ENCODE peak calls at places on chromosomes 6 and 20, in six cellular contexts. J is naive thymus-derived CD4-positive, alpha-beta T cell; D is transverse colon; Y is cardiac muscle cell; C is mammary epithelial cell; W is CD4-positive, CD25-positive, alpha-beta regulatory T cell. S is an unnamed sample.

GRCh38 chr6:27809067-27809938 is 102.9 kb downstream of the OR2B2 start:
- DNase-seq in J (no peak), D (no peak), Y (no peak), C (no peak), W (peak), S (no peak)

GRCh38 chr6:31285496-31285895 is 13.6 kb upstream of the HLA-C start:
- DNase-seq in J (no peak), D (no peak), Y (no peak), C (no peak), W (no peak), S (no peak)

GRCh38 chr6:3997144-3997770 is 81.7 kb downstream of the FAM217A start:
- DNase-seq in J (no peak), D (no peak), Y (peak), C (peak), W (no peak), S (no peak)

GRCh38 chr6:64681416-64682160 is 1025.4 kb downstream of the EYS start:
- DNase-seq in J (no peak), D (no peak), Y (peak), C (no peak), W (no peak), S (no peak)

GRCh38 chr20:61519488-61519887 is 267.4 kb downstream of the CDH4 start:
- DNase-seq in J (no peak), D (no peak), Y (no peak), C (no peak), W (no peak), S (no peak)

GRCh38 chr6:142746524-142746923 is 198.5 kb downstream of the HIVEP2 start:
- DNase-seq in J (peak), D (no peak), Y (peak), C (no peak), W (peak), S (no peak)

GRCh38 chr20:22204801-22205200 is 379.6 kb downstream of the FOXA2 start:
- DNase-seq in J (no peak), D (no peak), Y (no peak), C (no peak), W (no peak), S (no peak)

GRCh38 chr6:111583986-111584385 is 21.7 kb downstream of the TRAF3IP2 start:
- DNase-seq in J (no peak), D (no peak), Y (no peak), C (no peak), W (no peak), S (no peak)

GRCh38 chr20:34316191-34316814 is 13.1 kb upstream of the AHCY start:
- DNase-seq in J (no peak), D (no peak), Y (peak), C (peak), W (no peak), S (peak)

GRCh38 chr6:136031982-136032381 is 180.5 kb downstream of the PDE7B start:
- DNase-seq in J (no peak), D (no peak), Y (peak), C (no peak), W (peak), S (no peak)

GRCh38 chr6:52498538-52499017 is 78.3 kb downstream of the TRAM2 start:
- DNase-seq in J (no peak), D (peak), Y (no peak), C (no peak), W (no peak), S (no peak)

GRCh38 chr6:110329729-110330436 is 28.3 kb downstream of the METTL24 start:
- DNase-seq in J (no peak), D (peak), Y (peak), C (peak), W (no peak), S (no peak)

GRCh38 chr6:125157280-125157679 is 3.7 kb downstream of the TPD52L1 start:
- DNase-seq in J (no peak), D (no peak), Y (no peak), C (no peak), W (no peak), S (no peak)

GRCh38 chr6:39882567-39882953 is 51.7 kb downstream of the MOCS1 start:
- DNase-seq in J (no peak), D (no peak), Y (peak), C (no peak), W (no peak), S (no peak)

GRCh38 chr6:74222768-74223321 is 526.8 kb downstream of the CD109 start:
- DNase-seq in J (no peak), D (no peak), Y (no peak), C (no peak), W (no peak), S (peak)

GRCh38 chr20:32581839-32582658 is 3.1 kb downstream of the NOL4L start:
- DNase-seq in J (peak), D (no peak), Y (no peak), C (no peak), W (no peak), S (no peak)

GRCh38 chr6:133827766-133828165 is 61.1 kb upstream of the TCF21 start:
- DNase-seq in J (no peak), D (no peak), Y (no peak), C (no peak), W (no peak), S (no peak)

GRCh38 chr6:138287144-138287955 is 69.1 kb upstream of the PBOV1 start:
- DNase-seq in J (peak), D (peak), Y (peak), C (peak), W (peak), S (no peak)

GRCh38 chr6:1191141-1191630 is 120.7 kb upstream of the FOXQ1 start:
- DNase-seq in J (no peak), D (no peak), Y (no peak), C (no peak), W (no peak), S (no peak)

GRCh38 chr6:45462190-45463134 is 84.7 kb upstream of the SUPT3H start:
- DNase-seq in J (no peak), D (no peak), Y (no peak), C (no peak), W (no peak), S (no peak)

GRCh38 chr20:10633708-10634107 is 40.1 kb downstream of the JAG1 start:
- DNase-seq in J (no peak), D (no peak), Y (no peak), C (no peak), W (peak), S (no peak)

GRCh38 chr6:1514078-1514477 is 95.6 kb upstream of the FOXC1 start:
- DNase-seq in J (no peak), D (no peak), Y (no peak), C (no peak), W (no peak), S (no peak)

GRCh38 chr20:55586626-55587025 is 418.7 kb downstream of the CBLN4 start:
- DNase-seq in J (no peak), D (no peak), Y (no peak), C (no peak), W (no peak), S (no peak)

GRCh38 chr20:13777171-13777601 is 7.5 kb downstream of the ESF1 start:
- DNase-seq in J (no peak), D (no peak), Y (no peak), C (peak), W (peak), S (no peak)

GRCh38 chr20:1322511-1323245 is 6.3 kb downstream of the SDCBP2 start:
- DNase-seq in J (no peak), D (peak), Y (peak), C (peak), W (no peak), S (peak)

GRCh38 chr6:4563877-4564276 is 212.3 kb upstream of the CDYL start:
- DNase-seq in J (no peak), D (no peak), Y (no peak), C (no peak), W (no peak), S (no peak)

GRCh38 chr6:3848925-3849605 is at the start of gene FAM50B:
- DNase-seq in J (peak), D (peak), Y (peak), C (peak), W (peak), S (no peak)

GRCh38 chr6:82270791-82271392 is 23.3 kb upstream of the IBTK start:
- DNase-seq in J (peak), D (no peak), Y (peak), C (peak), W (peak), S (no peak)

GRCh38 chr6:43255408-43256054 is 12.2 kb downstream of the TTBK1 start:
- DNase-seq in J (no peak), D (no peak), Y (no peak), C (no peak), W (no peak), S (no peak)

GRCh38 chr6:116764961-116765841 is at the start of gene FAM162B:
- DNase-seq in J (no peak), D (peak), Y (peak), C (peak), W (peak), S (no peak)

GRCh38 chr20:726160-726559 is 42.1 kb downstream of the SLC52A3 start:
- DNase-seq in J (no peak), D (no peak), Y (no peak), C (no peak), W (no peak), S (no peak)

GRCh38 chr6:16296061-16296670 is 57.8 kb downstream of the GMPR start:
- DNase-seq in J (no peak), D (no peak), Y (no peak), C (no peak), W (no peak), S (no peak)

GRCh38 chr6:105192707-105193465 is 13.1 kb upstream of the POPDC3 start:
- DNase-seq in J (no peak), D (no peak), Y (peak), C (peak), W (no peak), S (no peak)

GRCh38 chr6:137491478-137491877 is 2.7 kb downstream of the OLIG3 start:
- DNase-seq in J (no peak), D (no peak), Y (no peak), C (no peak), W (no peak), S (no peak)

GRCh38 chr6:27672113-27672799 is 199.4 kb upstream of the ZNF184 start:
- DNase-seq in J (no peak), D (peak), Y (peak), C (peak), W (peak), S (peak)

GRCh38 chr20:4435210-4435609 is 286.5 kb upstream of the PRND start:
- DNase-seq in J (no peak), D (no peak), Y (no peak), C (no peak), W (no peak), S (no peak)

GRCh38 chr6:24666097-24666615 is 543 bp downstream of the TDP2 start:
- DNase-seq in J (no peak), D (peak), Y (peak), C (no peak), W (peak), S (no peak)

GRCh38 chr6:30781697-30782424 is 37.5 kb upstream of the IER3 start:
- DNase-seq in J (no peak), D (peak), Y (peak), C (peak), W (no peak), S (peak)

GRCh38 chr6:107713214-107713962 is 110.7 kb downstream of the SCML4 start:
- DNase-seq in J (no peak), D (no peak), Y (no peak), C (no peak), W (no peak), S (no peak)

DNA sequence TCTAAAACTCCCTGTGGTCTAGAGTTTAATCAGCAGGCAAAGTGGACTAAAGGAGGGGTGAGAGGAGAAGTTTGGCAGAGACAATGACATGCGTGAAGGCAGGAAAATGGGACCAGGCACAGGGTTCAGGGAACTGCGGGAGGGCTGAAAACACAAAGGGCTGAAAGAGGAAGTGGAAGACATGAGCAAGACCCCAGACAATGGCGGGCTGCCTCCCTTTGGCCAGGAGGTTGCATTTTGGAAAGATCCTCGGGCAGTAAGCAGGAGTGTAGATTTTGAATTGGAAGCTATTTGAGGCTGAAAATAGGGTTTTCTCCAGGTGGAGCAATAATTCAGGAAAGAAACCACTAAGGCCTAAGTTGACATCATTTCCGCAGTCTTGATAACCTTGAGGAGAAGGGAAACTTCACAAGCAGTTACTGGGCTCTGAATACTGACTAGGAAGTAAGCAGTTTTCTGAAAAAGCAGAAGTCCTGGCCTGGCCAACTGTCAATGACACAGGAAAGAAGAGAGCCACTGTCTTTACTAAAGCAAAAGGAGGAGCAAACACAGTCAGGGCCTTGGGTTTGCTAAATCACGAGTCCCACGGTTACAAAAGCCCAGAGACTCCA is 3.4 kb downstream of the LY86 start:
- DNase-seq in J (no peak), D (peak), Y (no peak), C (no peak), W (no peak), S (no peak)
- H3K27ac ChIP-seq in J (peak), D (peak), Y (no peak), C (no peak), W (no peak), S (no peak)

DNA sequence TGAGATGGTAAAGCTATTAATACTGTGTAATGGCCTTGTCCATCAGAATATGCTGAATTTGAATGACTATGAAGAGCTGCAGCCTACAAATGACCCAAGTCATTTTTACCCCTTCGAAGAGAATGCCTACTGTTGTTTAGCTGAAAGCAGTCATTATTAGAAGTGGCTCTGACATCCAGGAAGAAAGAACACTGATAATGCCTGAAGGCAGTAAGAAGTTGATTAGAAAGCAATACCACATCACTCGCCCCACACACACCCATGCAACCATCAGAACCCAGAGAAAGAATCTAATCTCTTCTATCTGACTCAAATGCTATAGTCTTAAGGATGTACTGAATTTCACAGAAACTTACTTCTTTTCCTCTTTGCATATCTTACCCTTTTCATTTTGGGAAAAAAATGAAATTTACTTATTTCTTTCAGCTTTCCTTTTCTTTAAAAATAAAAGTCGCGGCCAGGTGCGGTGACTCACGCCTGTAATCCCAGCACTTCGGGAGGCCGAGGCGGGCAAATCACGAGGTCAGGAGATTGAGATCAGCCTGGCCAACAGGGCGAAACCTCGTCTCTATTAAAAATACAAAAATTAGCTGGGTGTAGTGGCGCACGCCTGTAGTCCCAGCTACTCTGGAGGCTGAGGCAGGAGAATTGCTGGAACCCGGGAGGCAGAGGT is 61.0 kb downstream of the ARHGAP18 start:
- DNase-seq in J (no peak), D (no peak), Y (no peak), C (no peak), W (no peak), S (no peak)
- H3K27ac ChIP-seq in J (no peak), D (no peak), Y (no peak), C (no peak), W (no peak), S (no peak)

DNA sequence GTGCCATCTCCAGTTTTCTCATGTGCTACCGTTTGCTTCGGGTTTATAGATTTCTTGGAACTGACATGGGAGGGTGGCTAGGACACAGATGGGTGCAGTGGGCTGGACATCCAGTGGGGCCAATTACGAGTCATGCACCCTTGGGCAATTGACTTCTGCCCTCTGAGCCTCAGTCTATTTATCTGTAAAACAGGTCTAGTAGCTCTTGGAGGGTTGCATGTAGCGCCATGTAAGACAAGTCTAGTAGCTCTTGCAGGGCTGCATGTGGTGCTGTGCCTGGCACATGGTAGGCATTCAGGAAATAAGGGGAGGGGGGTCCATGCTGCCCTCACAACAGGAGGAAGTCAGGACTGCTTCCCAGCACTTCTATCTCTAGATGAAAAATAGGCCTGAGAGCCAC is 15.3 kb downstream of the PMEPA1 start:
- DNase-seq in J (no peak), D (no peak), Y (no peak), C (no peak), W (no peak), S (no peak)
- H3K27ac ChIP-seq in J (no peak), D (no peak), Y (no peak), C (peak), W (no peak), S (peak)

GRCh38 chr6:159713984-159714383 is 13.3 kb upstream of the WTAP start:
- DNase-seq in J (no peak), D (no peak), Y (no peak), C (no peak), W (no peak), S (no peak)

GRCh38 chr6:159716247-159717086 is 10.8 kb upstream of the WTAP start:
- DNase-seq in J (no peak), D (no peak), Y (peak), C (peak), W (no peak), S (peak)

GRCh38 chr6:159714404-159714803 is 12.9 kb upstream of the WTAP start:
- DNase-seq in J (no peak), D (no peak), Y (no peak), C (no peak), W (no peak), S (no peak)

GRCh38 chr6:159715605-159716004 is 11.7 kb upstream of the WTAP start:
- DNase-seq in J (no peak), D (no peak), Y (no peak), C (no peak), W (no peak), S (no peak)

DNA sequence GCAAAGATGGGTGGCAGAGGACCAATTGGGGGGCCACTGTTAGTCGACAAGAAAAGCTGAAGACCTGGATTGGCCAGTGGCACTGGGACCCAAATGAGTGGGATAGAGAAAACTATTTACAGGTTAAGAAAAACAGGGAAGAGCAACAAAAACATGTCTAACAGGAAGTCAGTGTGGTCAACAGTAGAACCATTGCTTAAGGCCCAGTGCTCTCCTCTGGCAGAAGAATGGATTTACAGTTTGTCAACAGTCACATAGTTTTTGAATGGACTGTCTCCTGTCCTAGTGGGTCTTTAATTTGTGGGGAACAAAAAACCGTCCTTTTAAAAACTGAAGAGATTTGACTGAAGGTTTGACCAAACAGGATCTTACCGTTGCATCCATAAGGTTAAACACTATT is 12.1 kb upstream of the WTAP start:
- DNase-seq in J (no peak), D (no peak), Y (no peak), C (no peak), W (no peak), S (no peak)
- H3K27ac ChIP-seq in J (no peak), D (peak), Y (no peak), C (no peak), W (no peak), S (no peak)

DNA sequence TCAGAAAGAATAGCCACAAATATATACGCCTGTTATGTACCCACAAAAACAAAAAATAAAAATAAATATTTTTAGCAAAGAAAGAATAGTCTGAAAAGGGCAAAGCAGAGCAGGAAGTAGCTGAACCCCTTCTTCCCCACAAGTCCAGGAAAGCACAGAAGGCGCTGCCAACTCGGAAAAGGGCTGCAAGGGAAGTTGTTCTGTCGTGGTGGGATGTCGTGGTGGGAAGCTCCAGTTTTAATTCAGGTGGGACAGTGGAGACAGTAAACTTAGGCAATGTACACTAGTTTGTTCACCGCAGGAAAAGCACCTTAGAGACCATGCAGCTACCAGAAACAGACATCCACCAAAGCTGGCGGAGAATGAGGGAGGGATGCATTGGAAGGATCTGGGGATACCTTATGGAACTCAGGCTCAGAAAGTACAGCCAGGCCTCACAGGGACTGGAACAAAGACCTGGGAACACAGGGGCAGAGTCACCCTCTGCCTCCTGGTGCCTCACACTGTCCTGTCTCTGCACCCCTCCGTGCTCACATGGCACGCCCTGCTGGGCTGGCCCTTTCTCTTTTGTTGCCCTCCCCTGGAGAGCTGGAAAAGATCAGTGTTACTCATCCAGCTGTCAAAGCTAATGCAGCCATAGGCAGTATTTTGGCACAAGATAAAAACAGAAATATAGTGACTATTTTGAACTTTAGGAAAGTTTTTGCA is 3.3 kb upstream of the APMAP start:
- DNase-seq in J (no peak), D (no peak), Y (no peak), C (no peak), W (no peak), S (no peak)
- H3K27ac ChIP-seq in J (no peak), D (no peak), Y (no peak), C (no peak), W (no peak), S (no peak)

GRCh38 chr20:25489221-25489863 is 81.9 kb downstream of the GINS1 start:
- DNase-seq in J (no peak), D (no peak), Y (no peak), C (no peak), W (no peak), S (no peak)
- H3K27ac ChIP-seq in J (no peak), D (no peak), Y (no peak), C (no peak), W (no peak), S (no peak)

GRCh38 chr6:148596886-148597455 is 149.9 kb upstream of the UST start:
- DNase-seq in J (no peak), D (no peak), Y (peak), C (no peak), W (no peak), S (no peak)

GRCh38 chr6:148593130-148593812 is 153.6 kb upstream of the UST start:
- DNase-seq in J (no peak), D (no peak), Y (peak), C (no peak), W (no peak), S (no peak)

GRCh38 chr6:148593813-148594170 is 153.0 kb upstream of the UST start:
- DNase-seq in J (no peak), D (no peak), Y (peak), C (no peak), W (no peak), S (no peak)

GRCh38 chr6:148598690-148599089 is 148.1 kb upstream of the UST start:
- DNase-seq in J (no peak), D (no peak), Y (no peak), C (no peak), W (no peak), S (no peak)

GRCh38 chr6:148595550-148595949 is 151.3 kb upstream of the UST start:
- DNase-seq in J (no peak), D (no peak), Y (no peak), C (no peak), W (no peak), S (no peak)
- H3K27ac ChIP-seq in J (no peak), D (no peak), Y (no peak), C (no peak), W (no peak), S (no peak)

S was measured in epithelial cell of prostate.